ENCODE peak calls at places on chromosome 13, in ten cellular contexts. T, W, Q, Z, E, I, F, D, H and X are unnamed samples.

GRCh38 chr13:58318495-58319167 is 687.1 kb downstream of the PCDH17 start:
- DNase-seq in T (no peak), W (no peak), Q (no peak), Z (no peak), E (no peak), I (no peak), F (no peak), D (no peak), H (no peak), X (no peak)

GRCh38 chr13:30744056-30744684 is 8.8 kb downstream of the ALOX5AP start:
- DNase-seq in T (no peak), W (peak), Q (no peak), Z (peak), E (peak), I (peak), F (peak), D (peak), H (peak), X (peak)

GRCh38 chr13:37141011-37141410 is 35.5 kb upstream of the CSNK1A1L start:
- DNase-seq in T (no peak), W (no peak), Q (no peak), Z (no peak), E (no peak), I (no peak), F (no peak), D (no peak), H (no peak), X (no peak)

GRCh38 chr13:50080158-50080855 is 65.1 kb downstream of the KCNRG start:
- DNase-seq in T (no peak), W (peak), Q (peak), Z (peak), E (no peak), I (peak), F (no peak), D (no peak), H (no peak), X (peak)

GRCh38 chr13:106569233-106570095 is 1.5 kb upstream of the ARGLU1 start:
- DNase-seq in T (no peak), W (no peak), Q (no peak), Z (no peak), E (no peak), I (no peak), F (no peak), D (no peak), H (no peak), X (no peak)

GRCh38 chr13:57653229-57653994 is 21.9 kb downstream of the PCDH17 start:
- DNase-seq in T (no peak), W (no peak), Q (no peak), Z (no peak), E (no peak), I (no peak), F (no peak), D (no peak), H (no peak), X (no peak)

GRCh38 chr13:44415815-44416214 is 42.2 kb downstream of the SERP2 start:
- DNase-seq in T (no peak), W (no peak), Q (no peak), Z (no peak), E (no peak), I (no peak), F (no peak), D (no peak), H (no peak), X (no peak)

GRCh38 chr13:112345826-112346172 is 30.4 kb upstream of the SPACA7 start:
- DNase-seq in T (peak), W (no peak), Q (no peak), Z (no peak), E (no peak), I (no peak), F (no peak), D (no peak), H (no peak), X (no peak)

GRCh38 chr13:21971662-21972635 is 301.1 kb downstream of the FGF9 start:
- DNase-seq in T (no peak), W (no peak), Q (no peak), Z (peak), E (no peak), I (no peak), F (no peak), D (no peak), H (no peak), X (no peak)

GRCh38 chr13:102903659-102904407 is 58.0 kb downstream of the ERCC5 start:
- DNase-seq in T (no peak), W (no peak), Q (no peak), Z (peak), E (no peak), I (no peak), F (no peak), D (no peak), H (no peak), X (peak)

GRCh38 chr13:28204043-28204442 is 65.7 kb downstream of the PAN3 start:
- DNase-seq in T (no peak), W (no peak), Q (no peak), Z (no peak), E (no peak), I (no peak), F (no peak), D (no peak), H (no peak), X (no peak)

GRCh38 chr13:109655206-109655600 is 131.2 kb downstream of the IRS2 start:
- DNase-seq in T (no peak), W (no peak), Q (no peak), Z (no peak), E (no peak), I (no peak), F (no peak), D (no peak), H (no peak), X (no peak)

GRCh38 chr13:101552797-101553196 is 100.3 kb downstream of the ITGBL1 start:
- DNase-seq in T (no peak), W (no peak), Q (no peak), Z (peak), E (no peak), I (no peak), F (no peak), D (no peak), H (no peak), X (peak)

GRCh38 chr13:107202371-107203023 is 634.6 kb upstream of the ARGLU1 start:
- DNase-seq in T (no peak), W (no peak), Q (no peak), Z (peak), E (no peak), I (peak), F (no peak), D (no peak), H (no peak), X (peak)

GRCh38 chr13:75566658-75567057 is 17.1 kb downstream of the UCHL3 start:
- DNase-seq in T (no peak), W (no peak), Q (no peak), Z (peak), E (no peak), I (no peak), F (no peak), D (no peak), H (no peak), X (peak)

GRCh38 chr13:26095846-26096245 is 44.0 kb upstream of the SHISA2 start:
- DNase-seq in T (no peak), W (no peak), Q (no peak), Z (no peak), E (no peak), I (no peak), F (no peak), D (no peak), H (no peak), X (no peak)

GRCh38 chr13:98577823-98578285 is 947 bp upstream of the STK24 start:
- DNase-seq in T (no peak), W (no peak), Q (no peak), Z (no peak), E (no peak), I (no peak), F (no peak), D (no peak), H (no peak), X (no peak)

GRCh38 chr13:101499406-101499805 is 46.9 kb downstream of the ITGBL1 start:
- DNase-seq in T (no peak), W (no peak), Q (no peak), Z (peak), E (no peak), I (no peak), F (no peak), D (no peak), H (no peak), X (no peak)

GRCh38 chr13:24263652-24264051 is 45.7 kb upstream of the C1QTNF9 start:
- DNase-seq in T (no peak), W (no peak), Q (no peak), Z (peak), E (no peak), I (no peak), F (no peak), D (no peak), H (no peak), X (peak)

GRCh38 chr13:110001622-110002275 is 215.4 kb upstream of the IRS2 start:
- DNase-seq in T (no peak), W (no peak), Q (no peak), Z (peak), E (no peak), I (no peak), F (no peak), D (no peak), H (no peak), X (peak)

GRCh38 chr13:87302034-87302433 is 369.1 kb upstream of the SLITRK5 start:
- DNase-seq in T (no peak), W (no peak), Q (no peak), Z (no peak), E (no peak), I (no peak), F (no peak), D (no peak), H (no peak), X (no peak)

GRCh38 chr13:101127741-101128353 is 288.5 kb downstream of the NALCN start:
- DNase-seq in T (no peak), W (peak), Q (no peak), Z (peak), E (no peak), I (no peak), F (no peak), D (peak), H (no peak), X (peak)

GRCh38 chr13:51534075-51534817 is 50.0 kb upstream of the WDFY2 start:
- DNase-seq in T (no peak), W (peak), Q (peak), Z (no peak), E (no peak), I (no peak), F (peak), D (no peak), H (peak), X (no peak)

GRCh38 chr13:106867249-106867648 is 299.3 kb upstream of the ARGLU1 start:
- DNase-seq in T (no peak), W (no peak), Q (no peak), Z (no peak), E (no peak), I (no peak), F (no peak), D (no peak), H (no peak), X (peak)

GRCh38 chr13:42275098-42275471 is 3.1 kb downstream of the AKAP11 start:
- DNase-seq in T (no peak), W (no peak), Q (no peak), Z (no peak), E (no peak), I (no peak), F (no peak), D (no peak), H (no peak), X (no peak)

GRCh38 chr13:112643759-112644459 is 45.9 kb upstream of the ATP11A start:
- DNase-seq in T (peak), W (no peak), Q (no peak), Z (no peak), E (no peak), I (no peak), F (no peak), D (no peak), H (peak), X (no peak)

GRCh38 chr13:76462003-76462402 is 424.2 kb downstream of the KCTD12 start:
- DNase-seq in T (no peak), W (no peak), Q (no peak), Z (peak), E (no peak), I (no peak), F (no peak), D (no peak), H (no peak), X (peak)

GRCh38 chr13:27405521-27406134 is 18.8 kb upstream of the GTF3A start:
- DNase-seq in T (no peak), W (no peak), Q (no peak), Z (no peak), E (no peak), I (no peak), F (no peak), D (no peak), H (no peak), X (no peak)

GRCh38 chr13:27001705-27002104 is 169.9 kb downstream of the USP12 start:
- DNase-seq in T (peak), W (no peak), Q (no peak), Z (no peak), E (no peak), I (no peak), F (no peak), D (no peak), H (no peak), X (no peak)

GRCh38 chr13:38166121-38166520 is 183.5 kb upstream of the UFM1 start:
- DNase-seq in T (no peak), W (no peak), Q (no peak), Z (no peak), E (no peak), I (no peak), F (no peak), D (no peak), H (no peak), X (peak)

GRCh38 chr13:75481176-75482069 is 546 bp downstream of the TBC1D4 start:
- DNase-seq in T (peak), W (peak), Q (peak), Z (no peak), E (no peak), I (peak), F (no peak), D (no peak), H (peak), X (no peak)

GRCh38 chr13:28659611-28659970 is 661 bp downstream of the POMP start:
- DNase-seq in T (no peak), W (peak), Q (no peak), Z (peak), E (no peak), I (no peak), F (no peak), D (no peak), H (no peak), X (peak)

GRCh38 chr13:101977475-101977874 is 424.4 kb downstream of the FGF14 start:
- DNase-seq in T (no peak), W (no peak), Q (no peak), Z (no peak), E (no peak), I (no peak), F (no peak), D (no peak), H (no peak), X (no peak)

GRCh38 chr13:77492982-77493381 is 42.5 kb upstream of the SCEL start:
- DNase-seq in T (no peak), W (no peak), Q (no peak), Z (no peak), E (no peak), I (no peak), F (no peak), D (peak), H (no peak), X (peak)

GRCh38 chr13:107838592-107839161 is 376.7 kb downstream of the LIG4 start:
- DNase-seq in T (no peak), W (no peak), Q (no peak), Z (no peak), E (no peak), I (no peak), F (no peak), D (no peak), H (no peak), X (no peak)